ENCODE peak calls at places on chromosomes 5 and 9, in ten cellular contexts. J is pancreas; R is adipocyte; P is GM12878; N is Panc1; K is DND-41; A is adrenal gland; U is CD8-positive, alpha-beta T cell; Y is uterus; B is ascending aorta. W is an unnamed sample.

GRCh38 chr5:157248771-157249475 is 17.0 kb upstream of the CYFIP2 start:
- DNase-seq in J (no peak), R (no peak), P (no peak), N (no peak), K (peak; percentile 39), A (no peak), U (no peak), Y (no peak), B (no peak), W (no peak)

GRCh38 chr9:134452728-134453127 is 126.5 kb downstream of the RXRA start:
- DNase-seq in J (no peak), R (no peak), P (no peak), N (no peak), K (no peak), A (no peak), U (no peak), Y (no peak), B (no peak), W (no peak)

GRCh38 chr9:3956081-3956701 is 343.7 kb downstream of the GLIS3 start:
- DNase-seq in J (no peak), R (peak; percentile 70), P (no peak), N (no peak), K (no peak), A (no peak), U (no peak), Y (no peak), B (no peak), W (no peak)

GRCh38 chr5:141958113-141958512 is at the start of gene PCDH12:
- DNase-seq in J (no peak), R (no peak), P (no peak), N (no peak), K (peak; percentile 57), A (peak; percentile 58), U (no peak), Y (peak; percentile 49), B (no peak), W (peak; percentile 54)

GRCh38 chr9:6827370-6827949 is 69.7 kb downstream of the KDM4C start:
- DNase-seq in J (no peak), R (peak; percentile 68), P (peak; percentile 16), N (no peak), K (peak; percentile 51), A (no peak), U (no peak), Y (no peak), B (no peak), W (peak; percentile 67)

GRCh38 chr5:111408817-111409216 is 103.5 kb downstream of the STARD4 start:
- DNase-seq in J (no peak), R (no peak), P (no peak), N (no peak), K (peak; percentile 59), A (no peak), U (no peak), Y (no peak), B (no peak), W (no peak)

GRCh38 chr5:151483176-151483575 is 35.8 kb downstream of the SLC36A1 start:
- DNase-seq in J (no peak), R (peak; percentile 22), P (no peak), N (no peak), K (no peak), A (peak; percentile 19), U (no peak), Y (no peak), B (no peak), W (peak; percentile 37)

GRCh38 chr9:136429075-136429628 is 10.5 kb downstream of the INPP5E start:
- DNase-seq in J (no peak), R (no peak), P (no peak), N (no peak), K (no peak), A (no peak), U (no peak), Y (no peak), B (no peak), W (no peak)

GRCh38 chr5:73625905-73626811 is at the start of gene ARHGEF28:
- DNase-seq in J (peak; percentile 86), R (peak; percentile 85), P (no peak), N (no peak), K (no peak), A (peak; percentile 84), U (no peak), Y (peak; percentile 28), B (peak; percentile 19), W (peak; percentile 89)

GRCh38 chr5:73624888-73625287 is 1.1 kb upstream of the ARHGEF28 start:
- DNase-seq in J (no peak), R (no peak), P (no peak), N (no peak), K (no peak), A (no peak), U (no peak), Y (no peak), B (no peak), W (peak; percentile 42)

GRCh38 chr5:73625314-73625904 is 587 bp upstream of the ARHGEF28 start:
- DNase-seq in J (no peak), R (no peak), P (no peak), N (no peak), K (no peak), A (no peak), U (no peak), Y (no peak), B (no peak), W (peak; percentile 12)

GRCh38 chr5:73629456-73629855 is 3.5 kb downstream of the ARHGEF28 start:
- DNase-seq in J (no peak), R (no peak), P (no peak), N (no peak), K (no peak), A (no peak), U (no peak), Y (no peak), B (no peak), W (no peak)

GRCh38 chr5:73626814-73627313 is 868 bp downstream of the ARHGEF28 start:
- DNase-seq in J (no peak), R (no peak), P (no peak), N (no peak), K (no peak), A (no peak), U (no peak), Y (no peak), B (no peak), W (peak; percentile 11)
- H3K4me3 ChIP-seq in J (peak overlapping the region; percentile 40), R (peak overlapping the region; percentile 84), P (peak overlapping the region; percentile 71), N (peak overlapping the region; percentile 60), K (no peak overlapping the region), A (peak overlapping the region; percentile 64), U (peak overlapping the region; percentile 27), Y (peak overlapping the region; percentile 55), B (peak overlapping the region; percentile 95), W (peak overlapping the region; percentile 64)

GRCh38 chr9:129059796-129060785 is 20.8 kb upstream of the DOLPP1 start:
- DNase-seq in J (no peak), R (no peak), P (no peak), N (no peak), K (no peak), A (no peak), U (no peak), Y (no peak), B (no peak), W (no peak)

GRCh38 chr9:129060991-129061390 is 19.9 kb upstream of the DOLPP1 start:
- DNase-seq in J (no peak), R (no peak), P (no peak), N (no peak), K (no peak), A (no peak), U (no peak), Y (no peak), B (no peak), W (no peak)

GRCh38 chr9:129063061-129063460 is 17.9 kb upstream of the DOLPP1 start:
- DNase-seq in J (no peak), R (no peak), P (no peak), N (no peak), K (no peak), A (no peak), U (no peak), Y (no peak), B (no peak), W (no peak)

GRCh38 chr9:129054163-129054851 is 17.9 kb downstream of the MIGA2 start:
- DNase-seq in J (no peak), R (peak; percentile 17), P (no peak), N (no peak), K (no peak), A (no peak), U (no peak), Y (no peak), B (no peak), W (no peak)

DNA sequence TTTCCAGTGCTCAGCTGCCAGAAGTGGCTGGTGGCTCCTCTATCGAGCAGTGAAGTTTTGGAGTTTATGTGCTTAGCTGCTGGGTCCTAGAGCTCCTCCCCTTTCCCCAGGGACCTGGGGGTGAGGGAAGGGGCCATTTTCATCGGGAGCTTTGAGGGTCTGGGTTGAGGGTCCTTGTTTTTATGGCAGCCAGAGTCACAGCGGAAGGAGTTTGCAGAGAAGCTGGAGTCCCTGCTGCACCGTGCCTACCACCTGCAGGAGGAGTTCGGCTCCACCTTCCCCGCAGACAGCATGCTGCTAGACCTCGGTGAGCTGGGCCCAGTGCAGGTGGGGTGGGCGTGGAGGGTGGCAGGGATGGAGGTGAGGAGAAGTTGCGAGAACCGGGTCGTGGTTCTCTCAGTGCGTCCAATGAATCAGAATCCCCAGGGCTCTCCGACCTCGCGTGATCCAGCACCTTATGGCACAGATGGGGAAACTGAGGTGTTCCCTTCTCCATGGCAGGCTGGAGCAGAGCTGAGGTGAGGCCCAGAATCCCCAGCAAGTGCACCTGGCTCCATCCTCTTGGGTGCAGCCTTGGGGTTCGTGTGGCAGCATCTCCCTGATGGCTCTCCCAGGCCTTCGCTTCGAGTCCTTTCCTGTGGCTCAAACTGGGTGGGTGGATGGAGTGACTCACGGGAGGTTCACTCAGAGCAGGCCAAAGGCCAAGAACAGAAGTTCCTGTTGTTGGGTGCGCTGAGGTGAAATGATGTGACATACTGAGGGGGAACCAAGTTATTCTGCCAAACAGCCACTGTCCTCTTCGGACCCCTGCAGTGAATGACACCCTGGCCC is 21.7 kb upstream of the DOLPP1 start:
- DNase-seq in J (no peak), R (no peak), P (no peak), N (no peak), K (no peak), A (no peak), U (no peak), Y (no peak), B (no peak), W (no peak)
- H3K36me3 ChIP-seq in J (peaks cover 6% of the 10 kb centered on the region), R (peaks cover 17% of the 10 kb centered on the region), P (peaks cover 10% of the 10 kb centered on the region), N (no peaks in the 10 kb centered on the region), K (peaks cover 41% of the 10 kb centered on the region), A (peaks cover 52% of the 10 kb centered on the region), U (peaks cover 24% of the 10 kb centered on the region), Y (no peaks in the 10 kb centered on the region), B (peaks cover 45% of the 10 kb centered on the region), W (peaks cover 11% of the 10 kb centered on the region)

GRCh38 chr9:93951655-93952118 is 3.5 kb downstream of the BARX1 start:
- DNase-seq in J (no peak), R (no peak), P (no peak), N (no peak), K (no peak), A (no peak), U (no peak), Y (no peak), B (no peak), W (peak; percentile 77)
- H3K27me3 ChIP-seq in J (peaks cover 41% of the 10 kb centered on the region), R (peaks cover 87% of the 10 kb centered on the region), P (peaks cover 30% of the 10 kb centered on the region), N (no peaks in the 10 kb centered on the region), K (no peaks in the 10 kb centered on the region), A (peaks cover 87% of the 10 kb centered on the region), U (peaks cover 53% of the 10 kb centered on the region), Y (peaks cover 80% of the 10 kb centered on the region), B (peaks cover 34% of the 10 kb centered on the region), W (peaks cover 88% of the 10 kb centered on the region)

DNA sequence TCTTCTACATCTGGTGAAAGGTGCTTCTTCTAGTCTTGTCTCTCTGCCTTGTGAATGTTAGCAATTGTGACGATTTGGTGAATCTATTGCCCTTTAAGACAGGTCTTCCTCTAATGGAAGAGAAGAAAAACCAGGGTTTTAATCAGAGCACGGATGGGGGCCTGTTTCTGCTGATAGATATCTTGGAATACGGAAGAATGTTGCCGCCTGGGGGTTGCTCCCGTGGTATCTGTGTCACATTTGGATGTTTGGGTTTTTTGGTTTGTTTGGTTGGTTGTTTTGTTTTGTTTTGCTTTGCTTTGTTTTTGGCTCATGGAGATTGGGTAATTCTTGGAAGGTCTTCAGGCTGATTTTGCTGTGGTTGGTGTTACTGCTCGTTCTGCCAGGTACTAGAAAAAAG is 9.7 kb upstream of the SLC1A3 start:
- DNase-seq in J (no peak), R (no peak), P (no peak), N (no peak), K (no peak), A (no peak), U (no peak), Y (no peak), B (no peak), W (no peak)
- H3K4me3 ChIP-seq in J (no peak overlapping the region), R (no peak overlapping the region), P (no peak overlapping the region), N (no peak overlapping the region), K (no peak overlapping the region), A (no peak overlapping the region), U (no peak overlapping the region), Y (no peak overlapping the region), B (no peak overlapping the region), W (no peak overlapping the region)